ENCODE peak calls at places on chromosome 14, in eight cellular contexts. O, H, U, M, B, L, E and D are unnamed samples.

GRCh38 chr14:80996049-80996901 is 40.9 kb downstream of the TSHR start:
- DNase-seq in O (peak), H (peak), U (peak), M (peak), B (peak), L (peak), E (peak), D (peak)

GRCh38 chr14:34231626-34232025 is 230.4 kb downstream of the SPTSSA start:
- DNase-seq in O (peak), H (no peak), U (no peak), M (no peak), B (no peak), L (no peak), E (no peak), D (no peak)

GRCh38 chr14:47485421-47485820 is 190.0 kb downstream of the MDGA2 start:
- DNase-seq in O (no peak), H (no peak), U (no peak), M (no peak), B (no peak), L (no peak), E (no peak), D (no peak)

GRCh38 chr14:30214014-30214413 is 286.4 kb upstream of the PRKD1 start:
- DNase-seq in O (no peak), H (no peak), U (no peak), M (no peak), B (no peak), L (no peak), E (no peak), D (no peak)

GRCh38 chr14:89383171-89383845 is 33.7 kb downstream of the FOXN3 start:
- DNase-seq in O (no peak), H (no peak), U (no peak), M (no peak), B (no peak), L (no peak), E (no peak), D (no peak)

GRCh38 chr14:37903561-37904191 is 304.0 kb upstream of the SSTR1 start:
- DNase-seq in O (no peak), H (peak), U (peak), M (peak), B (no peak), L (peak), E (peak), D (peak)

GRCh38 chr14:60594077-60594476 is 55.2 kb downstream of the SIX1 start:
- DNase-seq in O (no peak), H (no peak), U (no peak), M (no peak), B (no peak), L (no peak), E (no peak), D (no peak)

GRCh38 chr14:61121293-61121897 is 140.3 kb downstream of the SLC38A6 start:
- DNase-seq in O (no peak), H (no peak), U (no peak), M (no peak), B (no peak), L (no peak), E (no peak), D (no peak)

GRCh38 chr14:54366726-54367707 is 29.8 kb upstream of the CDKN3 start:
- DNase-seq in O (peak), H (peak), U (peak), M (peak), B (peak), L (peak), E (peak), D (no peak)

GRCh38 chr14:89349196-89350008 is 67.6 kb downstream of the FOXN3 start:
- DNase-seq in O (peak), H (no peak), U (no peak), M (peak), B (no peak), L (no peak), E (no peak), D (peak)

GRCh38 chr14:93332032-93332852 is 594 bp downstream of the BTBD7 start:
- DNase-seq in O (peak), H (no peak), U (peak), M (peak), B (no peak), L (peak), E (peak), D (peak)

GRCh38 chr14:29016050-29016900 is 249.7 kb downstream of the FOXG1 start:
- DNase-seq in O (no peak), H (peak), U (no peak), M (peak), B (no peak), L (peak), E (no peak), D (peak)

GRCh38 chr14:91237219-91237618 is 7.3 kb downstream of the GPR68 start:
- DNase-seq in O (no peak), H (no peak), U (no peak), M (no peak), B (no peak), L (peak), E (no peak), D (no peak)

GRCh38 chr14:72679106-72679505 is 214.8 kb downstream of the DPF3 start:
- DNase-seq in O (no peak), H (no peak), U (no peak), M (no peak), B (no peak), L (no peak), E (no peak), D (no peak)

GRCh38 chr14:52835122-52835903 is 43.9 kb upstream of the GNPNAT1 start:
- DNase-seq in O (no peak), H (no peak), U (peak), M (no peak), B (peak), L (peak), E (no peak), D (peak)

GRCh38 chr14:60590907-60591510 is 58.3 kb downstream of the SIX1 start:
- DNase-seq in O (no peak), H (no peak), U (no peak), M (no peak), B (no peak), L (no peak), E (no peak), D (no peak)

GRCh38 chr14:30681752-30682355 is 59.7 kb downstream of the SCFD1 start:
- DNase-seq in O (no peak), H (no peak), U (no peak), M (no peak), B (no peak), L (peak), E (peak), D (no peak)

GRCh38 chr14:96614528-96614927 is 112.3 kb downstream of the PAPOLA start:
- DNase-seq in O (no peak), H (no peak), U (no peak), M (no peak), B (no peak), L (no peak), E (no peak), D (peak)

GRCh38 chr14:36174767-36175424 is 1.6 kb downstream of the PTCSC3 start:
- DNase-seq in O (no peak), H (no peak), U (no peak), M (no peak), B (no peak), L (no peak), E (no peak), D (no peak)

GRCh38 chr14:82385043-82385442 is 851.4 kb upstream of the SEL1L start:
- DNase-seq in O (no peak), H (no peak), U (no peak), M (no peak), B (no peak), L (no peak), E (no peak), D (peak)